ENCODE peak calls at places on chromosomes 12 and 14, in four cellular contexts. One of them, this sample, is unnamed.

GRCh38 chr12:11771356-11771755 is 121.9 kb downstream of the ETV6 start:
- DNase-seq in K562: no peak
- DNase-seq in HepG2: no peak
- DNase-seq in H1: no peak
- DNase-seq in this sample: peak

GRCh38 chr14:44979740-44980346 is 17.9 kb downstream of the TOGARAM1 start:
- DNase-seq in H1: no peak
- DNase-seq in K562: no peak
- DNase-seq in HepG2: no peak
- DNase-seq in this sample: no peak

GRCh38 chr12:2185751-2186341 is 133.1 kb downstream of the CACNA1C start:
- DNase-seq in K562: no peak
- DNase-seq in HepG2: no peak
- DNase-seq in H1: no peak
- DNase-seq in this sample: no peak

GRCh38 chr12:106214576-106214975 is 33.2 kb downstream of the CKAP4 start:
- DNase-seq in K562: no peak
- DNase-seq in H1: no peak
- DNase-seq in HepG2: no peak
- DNase-seq in this sample: no peak

GRCh38 chr12:54725233-54725843 is 77.2 kb upstream of the DCD start:
- DNase-seq in H1: no peak
- DNase-seq in K562: peak
- DNase-seq in HepG2: peak
- DNase-seq in this sample: peak

GRCh38 chr12:47068539-47068938 is 10.9 kb upstream of the PCED1B start:
- DNase-seq in K562: no peak
- DNase-seq in H1: peak
- DNase-seq in HepG2: no peak
- DNase-seq in this sample: no peak

GRCh38 chr12:27480031-27480430 is 33.5 kb downstream of the SMCO2 start:
- DNase-seq in HepG2: no peak
- DNase-seq in K562: no peak
- DNase-seq in H1: no peak
- DNase-seq in this sample: no peak

GRCh38 chr12:6262211-6262610 is 48.3 kb upstream of the PLEKHG6 start:
- DNase-seq in K562: no peak
- DNase-seq in HepG2: no peak
- DNase-seq in H1: no peak
- DNase-seq in this sample: no peak

GRCh38 chr12:6696690-6697583 is 3.7 kb downstream of the PIANP start:
- DNase-seq in HepG2: no peak
- DNase-seq in H1: no peak
- DNase-seq in K562: no peak
- DNase-seq in this sample: no peak

GRCh38 chr12:131827961-131828534 is at the start of gene MMP17:
- DNase-seq in H1: peak
- DNase-seq in HepG2: no peak
- DNase-seq in K562: peak
- DNase-seq in this sample: peak

GRCh38 chr12:21151184-21151583 is 20.2 kb downstream of the SLCO1B1 start:
- DNase-seq in HepG2: no peak
- DNase-seq in K562: no peak
- DNase-seq in H1: no peak
- DNase-seq in this sample: no peak

GRCh38 chr12:33450480-33450879 is 10.9 kb upstream of the SYT10 start:
- DNase-seq in HepG2: no peak
- DNase-seq in K562: no peak
- DNase-seq in H1: no peak
- DNase-seq in this sample: no peak

GRCh38 chr12:52778833-52779232 is 1.7 kb upstream of the KRT76 start:
- DNase-seq in K562: no peak
- DNase-seq in H1: no peak
- DNase-seq in HepG2: no peak
- DNase-seq in this sample: no peak

GRCh38 chr12:55797068-55797467 is 20.5 kb downstream of the SARNP start:
- DNase-seq in HepG2: peak
- DNase-seq in K562: peak
- DNase-seq in H1: no peak
- DNase-seq in this sample: peak

GRCh38 chr12:52004042-52004648 is 2.6 kb upstream of the TAMALIN start:
- DNase-seq in HepG2: peak
- DNase-seq in K562: peak
- DNase-seq in H1: peak
- DNase-seq in this sample: peak

GRCh38 chr12:123546281-123546680 is 12.8 kb upstream of the RILPL1 start:
- DNase-seq in K562: no peak
- DNase-seq in H1: no peak
- DNase-seq in HepG2: no peak
- DNase-seq in this sample: peak

GRCh38 chr12:8647968-8648367 is 14.7 kb downstream of the MFAP5 start:
- DNase-seq in H1: no peak
- DNase-seq in K562: no peak
- DNase-seq in HepG2: no peak
- DNase-seq in this sample: no peak

GRCh38 chr12:8642775-8643174 is 19.9 kb downstream of the MFAP5 start:
- DNase-seq in HepG2: no peak
- DNase-seq in H1: no peak
- DNase-seq in K562: no peak
- DNase-seq in this sample: no peak

GRCh38 chr12:8644345-8645248 is 18.0 kb downstream of the MFAP5 start:
- DNase-seq in HepG2: no peak
- DNase-seq in H1: no peak
- DNase-seq in K562: no peak
- DNase-seq in this sample: no peak

DNA sequence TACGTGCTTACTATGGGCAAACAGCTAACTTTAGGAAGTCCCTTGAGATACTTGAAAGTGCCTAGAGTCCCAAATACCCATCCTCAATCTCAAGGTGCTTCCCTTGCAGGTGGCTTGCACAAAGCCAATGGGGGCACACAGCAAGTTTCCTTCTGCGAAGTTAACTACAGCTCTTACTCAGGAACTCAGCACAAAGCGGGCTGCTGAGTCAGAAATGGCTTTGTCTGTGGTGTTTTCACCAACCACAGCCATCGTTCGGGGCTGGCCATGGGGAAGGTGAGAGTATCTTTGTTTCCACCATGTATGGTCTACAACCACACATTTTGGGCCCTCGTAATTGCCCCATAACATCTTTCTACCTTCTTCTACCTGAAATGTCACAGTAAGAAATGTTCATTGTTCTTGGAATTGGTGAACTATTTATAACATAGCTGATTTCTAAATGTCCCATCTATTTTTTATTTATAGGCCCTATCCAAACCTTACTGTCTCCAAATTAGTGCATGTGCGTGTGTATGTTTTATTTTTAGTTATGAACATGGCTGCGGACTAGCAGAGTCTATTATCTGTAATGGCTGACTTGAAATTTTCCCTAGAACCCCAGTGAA is 13.9 kb downstream of the MFAP5 start:
- DNase-seq in K562: no peak
- DNase-seq in HepG2: no peak
- DNase-seq in H1: no peak
- DNase-seq in this sample: no peak
- TF ChIP-seq RNF2 in K562: no peak
- TF ChIP-seq RNF2 in HepG2: no peak
- TF ChIP-seq RNF2 in H1: no peak
- TF ChIP-seq RNF2 in this sample: no peak

GRCh38 chr14:81535399-81536124 is 1.9 kb upstream of the SEL1L start:
- DNase-seq in H1: no peak
- DNase-seq in K562: no peak
- DNase-seq in HepG2: no peak
- DNase-seq in this sample: no peak

GRCh38 chr14:81536125-81536771 is 2.6 kb upstream of the SEL1L start:
- DNase-seq in H1: no peak
- DNase-seq in HepG2: no peak
- DNase-seq in K562: no peak
- DNase-seq in this sample: no peak

GRCh38 chr14:81534510-81535074 is 939 bp upstream of the SEL1L start:
- DNase-seq in HepG2: peak
- DNase-seq in K562: no peak
- DNase-seq in H1: no peak
- DNase-seq in this sample: no peak

GRCh38 chr14:81533212-81533535 is 479 bp downstream of the SEL1L start:
- DNase-seq in HepG2: no peak
- DNase-seq in H1: no peak
- DNase-seq in K562: no peak
- DNase-seq in this sample: no peak

DNA sequence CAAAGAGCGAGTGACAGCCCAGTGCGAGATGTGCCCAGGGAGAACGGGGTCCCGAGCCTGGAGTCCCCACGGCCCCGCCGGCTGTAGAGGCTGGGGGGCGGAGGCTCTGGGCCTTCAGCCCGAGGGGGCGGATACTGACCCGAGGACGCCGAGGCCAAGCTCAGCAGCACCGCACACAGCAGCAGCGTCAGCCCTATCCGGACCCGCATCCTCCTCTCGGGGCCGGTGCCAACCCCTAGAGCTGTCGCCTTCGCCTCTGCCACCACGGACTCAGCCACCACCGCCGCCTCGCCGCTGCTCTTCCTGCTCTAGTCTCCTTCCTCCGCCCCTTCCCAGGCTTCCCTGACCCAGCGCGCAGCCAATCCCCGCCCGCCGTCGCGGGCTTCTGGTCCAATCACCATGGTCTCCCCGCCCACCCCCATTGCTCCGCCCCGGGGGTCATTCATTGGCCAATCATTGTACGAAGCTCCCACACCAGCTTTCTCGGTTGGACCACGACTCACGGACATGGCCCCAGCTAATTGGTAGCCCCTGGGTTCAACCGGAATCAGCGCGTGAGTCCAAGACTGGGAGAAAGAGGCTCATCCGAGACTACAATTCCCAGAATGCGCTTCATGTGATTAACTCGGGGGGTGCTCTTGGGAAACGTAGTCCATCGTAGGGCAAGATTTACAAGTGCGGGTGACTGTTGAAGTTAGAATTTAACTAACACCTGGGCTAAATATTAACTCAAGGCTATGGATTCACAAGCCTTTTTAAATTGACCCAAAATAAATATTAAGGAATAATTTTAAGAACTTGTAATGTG is at the start of gene SEL1L:
- DNase-seq in H1: peak
- DNase-seq in K562: peak
- DNase-seq in HepG2: peak
- DNase-seq in this sample: peak
- TF ChIP-seq CTCF in H1: no peak
- TF ChIP-seq CTCF in K562: no peak
- TF ChIP-seq CTCF in HepG2: no peak
- TF ChIP-seq CTCF in this sample: no peak

GRCh38 chr12:25730489-25731349 is 177.6 kb upstream of the LMNTD1 start:
- DNase-seq in K562: no peak
- DNase-seq in H1: no peak
- DNase-seq in HepG2: no peak
- DNase-seq in this sample: no peak
- TF ChIP-seq RNF2 in K562: no peak
- TF ChIP-seq RNF2 in H1: no peak
- TF ChIP-seq RNF2 in HepG2: no peak
- TF ChIP-seq RNF2 in this sample: no peak

GRCh38 chr12:59595557-59596231 is at the start of gene SLC16A7:
- DNase-seq in H1: no peak
- DNase-seq in HepG2: peak
- DNase-seq in K562: no peak
- DNase-seq in this sample: peak
- TF ChIP-seq CTCF in H1: peak
- TF ChIP-seq CTCF in HepG2: no peak
- TF ChIP-seq CTCF in K562: no peak
- TF ChIP-seq CTCF in this sample: no peak

GRCh38 chr14:105053996-105054395 is 11.2 kb downstream of the GPR132 start:
- DNase-seq in HepG2: no peak
- DNase-seq in H1: no peak
- DNase-seq in K562: no peak
- DNase-seq in this sample: no peak

GRCh38 chr14:105051182-105052109 is 13.8 kb downstream of the GPR132 start:
- DNase-seq in H1: no peak
- DNase-seq in HepG2: no peak
- DNase-seq in K562: no peak
- DNase-seq in this sample: no peak

GRCh38 chr14:105050551-105050897 is 14.7 kb downstream of the GPR132 start:
- DNase-seq in H1: no peak
- DNase-seq in HepG2: peak
- DNase-seq in K562: peak
- DNase-seq in this sample: no peak

GRCh38 chr14:105053421-105053820 is 11.8 kb downstream of the GPR132 start:
- DNase-seq in H1: no peak
- DNase-seq in K562: no peak
- DNase-seq in HepG2: no peak
- DNase-seq in this sample: no peak

DNA sequence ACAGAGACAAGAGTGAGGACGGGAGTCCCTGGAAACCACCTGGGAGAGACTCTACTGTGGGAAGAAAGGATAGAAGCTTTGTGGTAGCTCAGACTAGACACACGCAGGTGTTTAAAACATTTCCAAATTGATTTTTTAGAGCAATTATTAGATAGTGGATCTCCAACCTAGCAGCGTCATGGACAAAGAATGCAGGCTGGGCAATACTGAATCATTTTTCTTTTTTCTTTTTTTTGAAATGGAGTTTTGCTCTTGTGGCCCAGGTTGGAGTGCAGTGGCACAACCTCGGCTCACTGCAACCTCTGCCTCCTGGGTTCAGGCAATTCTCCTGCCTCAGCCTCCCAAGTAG is 13.1 kb downstream of the GPR132 start:
- DNase-seq in HepG2: no peak
- DNase-seq in K562: no peak
- DNase-seq in H1: no peak
- DNase-seq in this sample: no peak
- TF ChIP-seq RNF2 in HepG2: no peak
- TF ChIP-seq RNF2 in K562: no peak
- TF ChIP-seq RNF2 in H1: no peak
- TF ChIP-seq RNF2 in this sample: no peak

DNA sequence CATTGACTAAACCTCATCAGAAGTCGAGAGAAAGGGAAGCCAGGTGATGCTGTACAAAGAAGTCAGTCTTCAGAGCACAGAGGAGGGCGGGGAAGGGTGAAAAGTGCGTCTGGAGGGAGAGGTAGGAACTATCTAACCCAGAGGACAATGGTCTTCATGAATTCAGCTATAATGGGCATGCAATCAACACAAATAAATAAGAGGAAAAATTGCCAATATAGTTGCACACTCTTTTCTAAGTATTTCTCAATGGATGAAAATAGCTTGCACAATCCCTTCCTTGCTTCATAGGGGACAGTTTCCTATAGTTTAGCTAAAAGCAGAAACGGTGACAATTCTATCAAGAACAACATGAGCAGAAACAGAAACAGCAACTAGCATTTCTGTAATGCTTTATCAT is 931.2 kb downstream of the AACS start:
- DNase-seq in H1: no peak
- DNase-seq in HepG2: no peak
- DNase-seq in K562: no peak
- DNase-seq in this sample: no peak
- TF ChIP-seq CTCF in H1: no peak
- TF ChIP-seq CTCF in HepG2: no peak
- TF ChIP-seq CTCF in K562: no peak
- TF ChIP-seq CTCF in this sample: no peak

GRCh38 chr14:55077691-55078151 is 26.3 kb downstream of the MAPK1IP1L start:
- DNase-seq in H1: peak
- DNase-seq in HepG2: peak
- DNase-seq in K562: no peak
- DNase-seq in this sample: no peak
- TF ChIP-seq RNF2 in H1: no peak
- TF ChIP-seq RNF2 in HepG2: no peak
- TF ChIP-seq RNF2 in K562: no peak
- TF ChIP-seq RNF2 in this sample: no peak